ENCODE peak calls at places on chromosomes 6 and 20, in six cellular contexts. J is left ventricle myocardium inferior, P is endothelial cell, R is ascending aorta, K is cardiac fibroblast, I is AG04450. S is an unnamed sample.

GRCh38 chr6:100370265-100370664 is 94.5 kb downstream of the SIM1 start:
- DNase-seq in J (no peak), P (no peak), R (no peak), K (no peak), I (no peak), S (no peak)

GRCh38 chr20:10705801-10706459 is 32.1 kb upstream of the JAG1 start:
- DNase-seq in J (no peak), P (no peak), R (no peak), K (no peak), I (no peak), S (no peak)

GRCh38 chr6:69936674-69937363 is 70.5 kb downstream of the COL19A1 start:
- DNase-seq in J (no peak), P (no peak), R (no peak), K (peak; percentile 58), I (no peak), S (peak; percentile 15)

GRCh38 chr20:58713801-58714339 is 21.3 kb downstream of the NPEPL1 start:
- DNase-seq in J (peak; percentile 7), P (no peak), R (no peak), K (no peak), I (no peak), S (no peak)

GRCh38 chr20:11919046-11919445 is 1.4 kb downstream of the BTBD3 start:
- DNase-seq in J (peak; percentile 38), P (no peak), R (no peak), K (peak; percentile 51), I (no peak), S (no peak)

GRCh38 chr6:118177720-118178119 is 270.7 kb downstream of the SLC35F1 start:
- DNase-seq in J (no peak), P (no peak), R (no peak), K (no peak), I (no peak), S (no peak)

GRCh38 chr6:117627533-117627932 is 25.2 kb upstream of the GOPC start:
- DNase-seq in J (no peak), P (no peak), R (no peak), K (no peak), I (no peak), S (no peak)

GRCh38 chr6:45569210-45569945 is 191.6 kb upstream of the SUPT3H start:
- DNase-seq in J (peak; percentile 33), P (no peak), R (no peak), K (no peak), I (no peak), S (no peak)

GRCh38 chr6:166106076-166106686 is 61.5 kb downstream of the TBXT start:
- DNase-seq in J (peak; percentile 74), P (peak; percentile 79), R (no peak), K (peak; percentile 77), I (peak; percentile 48), S (peak; percentile 78)

GRCh38 chr6:124203106-124203811 is 399.6 kb downstream of the NKAIN2 start:
- DNase-seq in J (no peak), P (no peak), R (no peak), K (peak; percentile 15), I (no peak), S (no peak)

GRCh38 chr20:57392130-57392445 is 892 bp downstream of the RBM38 start:
- DNase-seq in J (no peak), P (no peak), R (no peak), K (no peak), I (no peak), S (no peak)

GRCh38 chr6:38174806-38175495 is 355.4 kb downstream of the ZFAND3 start:
- DNase-seq in J (no peak), P (no peak), R (no peak), K (no peak), I (no peak), S (no peak)

GRCh38 chr6:5843078-5843477 is 163.6 kb downstream of the NRN1 start:
- DNase-seq in J (no peak), P (no peak), R (no peak), K (no peak), I (no peak), S (no peak)